ENCODE peak calls at places on chromosomes 5 and 9, in four cellular contexts. M is astrocyte of the spinal cord, K is brain microvascular endothelial cell, C is progenitor cell of endocrine pancreas. I is an unnamed sample.

GRCh38 chr5:93336330-93337110 is 244.5 kb downstream of the NR2F1-AS1 start:
- DNase-seq in M (no peak), C (no peak), K (no peak), I (peak)

GRCh38 chr5:175895701-175896102 is 24.3 kb downstream of the CPLX2 start:
- DNase-seq in C (no peak), K (no peak), M (no peak), I (peak)

GRCh38 chr5:81773574-81773973 is 22.7 kb upstream of the SSBP2 start:
- DNase-seq in C (no peak), M (no peak), K (no peak), I (no peak)

GRCh38 chr5:132057498-132058255 is 2.8 kb upstream of the IL3 start:
- DNase-seq in K (no peak), M (no peak), C (peak), I (no peak)

GRCh38 chr5:166367391-166367790 is 1924.1 kb upstream of the WWC1 start:
- DNase-seq in M (no peak), C (no peak), K (no peak), I (no peak)

GRCh38 chr9:38131729-38132128 is 62.7 kb upstream of the SHB start:
- DNase-seq in M (no peak), C (no peak), K (no peak), I (no peak)

GRCh38 chr9:4550777-4551476 is 60.7 kb downstream of the SLC1A1 start:
- DNase-seq in C (no peak), M (peak), K (no peak), I (no peak)

GRCh38 chr9:122445155-122445749 is 32.5 kb downstream of the OR1J1 start:
- DNase-seq in K (peak), C (no peak), M (peak), I (no peak)

GRCh38 chr5:134438641-134439621 is 27.2 kb upstream of the CDKN2AIPNL start:
- DNase-seq in M (peak), K (peak), C (no peak), I (peak)

GRCh38 chr9:14349818-14350333 is 35.9 kb upstream of the NFIB start:
- DNase-seq in C (no peak), K (no peak), M (peak), I (no peak)

GRCh38 chr9:124860582-124861341 is 995 bp downstream of the RPL35 start:
- DNase-seq in M (no peak), C (no peak), K (no peak), I (no peak)

GRCh38 chr9:124863371-124863831 is 1.5 kb downstream of the ARPC5L start:
- DNase-seq in K (no peak), C (no peak), M (no peak), I (peak)

GRCh38 chr9:124859803-124860581 is 1.8 kb downstream of the RPL35 start:
- DNase-seq in C (no peak), K (no peak), M (no peak), I (no peak)

GRCh38 chr9:124858330-124859046 is 3.3 kb downstream of the RPL35 start:
- DNase-seq in K (no peak), M (no peak), C (no peak), I (no peak)

DNA sequence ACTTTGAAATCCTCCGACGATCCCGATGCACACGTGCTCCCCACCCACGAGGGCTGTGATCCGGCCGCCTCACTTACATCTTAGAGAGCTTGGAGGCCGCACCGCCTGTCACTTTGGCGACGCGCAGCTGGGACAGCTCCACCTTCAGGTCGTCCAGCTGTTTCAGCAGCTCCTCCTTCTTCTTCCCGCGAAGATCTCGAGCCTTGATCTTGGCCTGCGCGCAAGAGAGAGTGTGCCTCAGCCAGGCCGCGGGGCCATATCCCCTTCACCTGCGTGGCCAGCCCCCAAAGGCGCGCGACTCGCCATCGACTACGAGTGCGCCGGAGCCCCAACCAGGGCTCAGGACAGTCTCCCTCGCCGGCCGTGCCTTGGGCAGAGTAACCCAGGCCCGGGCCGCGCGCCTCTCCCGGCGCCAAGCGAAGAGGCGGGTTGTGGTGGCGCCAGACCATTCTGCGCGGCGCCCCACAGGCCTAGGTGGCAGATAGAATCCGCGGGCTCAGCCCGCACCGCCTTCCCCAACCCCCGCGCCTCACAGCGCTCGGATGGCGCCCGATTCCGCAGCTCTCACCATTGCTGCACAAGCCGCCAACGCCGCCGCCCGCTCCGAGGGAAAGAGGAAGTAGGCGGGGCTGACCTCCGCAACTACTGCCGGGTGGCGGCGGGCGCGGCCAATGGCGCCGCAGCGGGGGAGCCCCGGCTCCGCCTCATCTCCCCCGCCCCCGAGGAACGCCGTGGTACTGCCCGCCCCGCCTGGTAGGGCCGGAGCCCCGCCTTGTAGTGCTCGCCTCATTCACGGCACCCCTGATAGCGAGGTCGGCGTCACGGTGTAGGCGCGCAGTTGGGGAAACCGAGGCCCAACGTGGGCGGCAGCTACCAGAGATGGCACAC is at the start of the genes ARPC5L and RPL35:
- DNase-seq in C (peak), M (peak), K (peak), I (peak)
- TF ChIP-seq CTCF in C (peak), M (peak), K (no peak), I (no peak)

GRCh38 chr5:145960848-145961600 is 24.6 kb downstream of the SH3RF2 start:
- DNase-seq in M (no peak), K (no peak), C (no peak), I (no peak)
- TF ChIP-seq CTCF in M (no peak), K (no peak), C (no peak), I (no peak)

GRCh38 chr5:173281910-173282309 is 46.3 kb downstream of the STC2 start:
- DNase-seq in C (no peak), K (no peak), M (no peak), I (peak)
- TF ChIP-seq CTCF in C (peak), K (peak), M (peak), I (peak)

DNA sequence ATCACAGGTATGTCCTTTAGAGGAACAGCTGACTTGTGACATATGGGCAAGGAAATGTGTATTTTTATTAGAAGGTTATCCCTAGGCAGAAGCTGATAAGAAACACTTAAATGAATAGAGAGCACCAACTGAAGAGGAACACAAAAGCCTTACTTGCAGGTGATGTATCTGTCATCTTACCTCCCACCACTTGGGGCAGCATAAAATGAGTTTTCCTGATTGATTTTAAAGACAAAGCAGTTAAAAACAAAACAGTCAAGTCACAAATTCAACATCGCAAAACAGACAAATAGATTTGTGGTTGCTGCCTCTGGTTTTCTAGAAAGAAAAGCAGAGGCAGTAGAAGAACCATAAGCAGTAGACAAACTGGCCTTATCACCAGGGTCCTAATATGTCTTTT is 302.4 kb upstream of the ZNF462 start:
- DNase-seq in M (no peak), C (no peak), K (no peak), I (no peak)
- TF ChIP-seq CTCF in M (peak), C (peak), K (peak), I (peak)

GRCh38 chr5:79008362-79008761 is 23.3 kb upstream of the ARSB start:
- DNase-seq in K (no peak), M (no peak), C (no peak), I (no peak)
- TF ChIP-seq CTCF in K (no peak), M (no peak), C (no peak), I (no peak)

GRCh38 chr5:41339339-41339738 is 126.0 kb upstream of the C6 start:
- DNase-seq in M (no peak), K (no peak), C (no peak), I (no peak)

GRCh38 chr5:41336471-41336870 is 123.1 kb upstream of the C6 start:
- DNase-seq in M (no peak), K (no peak), C (no peak), I (no peak)

GRCh38 chr5:41337724-41338123 is 124.4 kb upstream of the C6 start:
- DNase-seq in M (no peak), K (no peak), C (no peak), I (no peak)

GRCh38 chr5:41337240-41337639 is 123.9 kb upstream of the C6 start:
- DNase-seq in C (no peak), K (no peak), M (no peak), I (no peak)

GRCh38 chr5:41338276-41338675 is 124.9 kb upstream of the C6 start:
- DNase-seq in C (no peak), K (no peak), M (no peak), I (no peak)
- TF ChIP-seq CTCF in C (no peak), K (no peak), M (no peak), I (no peak)

DNA sequence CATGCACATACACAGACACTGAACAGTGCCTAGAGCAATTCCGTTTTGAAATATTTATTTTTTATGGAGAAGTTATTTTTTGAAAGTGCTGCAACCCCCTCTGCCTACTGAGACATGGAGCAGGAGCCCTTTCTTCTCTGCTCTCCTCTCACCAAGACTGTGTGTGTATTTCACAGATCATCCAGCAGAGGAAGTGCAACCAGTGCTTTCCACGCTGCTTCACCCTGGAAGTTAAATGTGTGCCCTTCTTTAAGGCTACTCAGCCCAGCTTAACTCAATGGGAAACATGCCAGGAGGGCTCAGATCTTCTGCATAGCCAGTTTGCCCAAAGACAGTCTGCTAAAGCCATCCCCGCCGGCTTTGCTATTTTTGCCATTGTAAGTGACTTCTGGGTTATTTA is 606.3 kb downstream of the TLE1 start:
- DNase-seq in C (no peak), K (peak), M (peak), I (peak)
- TF ChIP-seq CTCF in C (peak), K (peak), M (peak), I (no peak)

DNA sequence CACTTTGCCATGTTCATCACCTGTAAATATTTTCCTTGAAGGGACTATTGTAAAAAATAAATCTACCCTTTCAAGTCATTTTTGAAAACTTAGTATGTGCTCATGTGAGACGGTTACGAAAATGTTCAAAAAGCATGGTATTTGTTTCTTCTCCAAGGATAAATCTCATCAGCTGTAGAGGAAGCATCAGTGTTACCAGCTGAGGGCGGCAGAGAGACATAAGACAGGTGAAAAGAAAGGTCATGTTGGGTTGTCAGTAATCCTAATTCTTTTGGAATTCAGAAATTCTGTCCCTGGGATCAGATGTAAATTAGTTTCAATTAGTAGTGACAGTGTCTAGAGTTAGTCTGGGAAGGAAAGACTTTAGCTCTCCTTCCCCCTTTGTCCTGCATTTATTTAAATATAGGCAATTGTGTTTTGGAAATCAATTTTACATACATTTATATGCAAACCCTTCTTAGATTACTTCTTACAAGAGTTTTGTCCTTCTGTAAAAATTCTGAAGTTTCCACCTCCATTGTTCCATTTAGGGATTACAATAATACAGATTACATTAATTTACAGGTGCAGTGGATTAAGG is 791.9 kb upstream of the CDH6 start:
- DNase-seq in K (peak), M (peak), C (peak), I (peak)
- TF ChIP-seq CTCF in K (peak), M (peak), C (peak), I (peak)

GRCh38 chr5:139214646-139215045 is 16.5 kb upstream of the SIL1 start:
- DNase-seq in M (no peak), K (no peak), C (no peak), I (no peak)
- TF ChIP-seq CTCF in M (no peak), K (no peak), C (no peak), I (no peak)

GRCh38 chr9:69932901-69933300 is 110.7 kb upstream of the MAMDC2 start:
- DNase-seq in K (no peak), C (no peak), M (no peak), I (peak)
- TF ChIP-seq CTCF in K (peak), C (no peak), M (peak), I (peak)